ENCODE peak calls at places on chromosomes 7 and 10, in eight cellular contexts. One of them, this sample, is unnamed.

GRCh38 chr7:1366801-1367405 is 92.4 kb downstream of the MICALL2 start:
- DNase-seq in NCI-H2081: no peak
- DNase-seq in stimulated activated naive B cell treated with anti-CD40 and anti-IgM and Interleukin-4, amounts not matched to agents 10 μg/mL and 1 μg/mL and 100 μg/mL, for 72 hours: no peak
- DNase-seq in LoVo: no peak
- DNase-seq in caudate nucleus: no peak
- DNase-seq in cardiac fibroblast: no peak
- DNase-seq in iPS DF 6.9: no peak
- DNase-seq in NCI-H69: no peak
- DNase-seq in this sample: no peak

GRCh38 chr10:94235470-94235869 is 127.3 kb downstream of the NOC3L start:
- DNase-seq in stimulated activated naive B cell treated with anti-CD40 and anti-IgM and Interleukin-4, amounts not matched to agents 10 μg/mL and 1 μg/mL and 100 μg/mL, for 72 hours: no peak
- DNase-seq in LoVo: no peak
- DNase-seq in cardiac fibroblast: peak
- DNase-seq in iPS DF 6.9: no peak
- DNase-seq in NCI-H2081: no peak
- DNase-seq in caudate nucleus: no peak
- DNase-seq in NCI-H69: no peak
- DNase-seq in this sample: no peak

GRCh38 chr10:103145860-103146466 is 47.1 kb downstream of the NT5C2 start:
- DNase-seq in stimulated activated naive B cell treated with anti-CD40 and anti-IgM and Interleukin-4, amounts not matched to agents 10 μg/mL and 1 μg/mL and 100 μg/mL, for 72 hours: no peak
- DNase-seq in NCI-H2081: no peak
- DNase-seq in LoVo: peak
- DNase-seq in cardiac fibroblast: peak
- DNase-seq in caudate nucleus: no peak
- DNase-seq in NCI-H69: peak
- DNase-seq in iPS DF 6.9: no peak
- DNase-seq in this sample: no peak

GRCh38 chr7:45920543-45921380 is at the start of gene IGFBP3:
- DNase-seq in NCI-H69: peak
- DNase-seq in iPS DF 6.9: no peak
- DNase-seq in caudate nucleus: no peak
- DNase-seq in stimulated activated naive B cell treated with anti-CD40 and anti-IgM and Interleukin-4, amounts not matched to agents 10 μg/mL and 1 μg/mL and 100 μg/mL, for 72 hours: no peak
- DNase-seq in LoVo: peak
- DNase-seq in cardiac fibroblast: peak
- DNase-seq in NCI-H2081: peak
- DNase-seq in this sample: peak

GRCh38 chr10:86263209-86263608 is 103.4 kb downstream of the GRID1 start:
- DNase-seq in stimulated activated naive B cell treated with anti-CD40 and anti-IgM and Interleukin-4, amounts not matched to agents 10 μg/mL and 1 μg/mL and 100 μg/mL, for 72 hours: no peak
- DNase-seq in iPS DF 6.9: no peak
- DNase-seq in cardiac fibroblast: no peak
- DNase-seq in caudate nucleus: no peak
- DNase-seq in NCI-H69: no peak
- DNase-seq in LoVo: no peak
- DNase-seq in NCI-H2081: no peak
- DNase-seq in this sample: no peak

GRCh38 chr7:44291066-44291732 is 34.2 kb downstream of the CAMK2B start:
- DNase-seq in NCI-H2081: no peak
- DNase-seq in stimulated activated naive B cell treated with anti-CD40 and anti-IgM and Interleukin-4, amounts not matched to agents 10 μg/mL and 1 μg/mL and 100 μg/mL, for 72 hours: no peak
- DNase-seq in cardiac fibroblast: peak
- DNase-seq in caudate nucleus: no peak
- DNase-seq in NCI-H69: no peak
- DNase-seq in LoVo: no peak
- DNase-seq in iPS DF 6.9: no peak
- DNase-seq in this sample: no peak

GRCh38 chr7:122532406-122533269 is 166.3 kb downstream of the RNF133 start:
- DNase-seq in stimulated activated naive B cell treated with anti-CD40 and anti-IgM and Interleukin-4, amounts not matched to agents 10 μg/mL and 1 μg/mL and 100 μg/mL, for 72 hours: no peak
- DNase-seq in cardiac fibroblast: peak
- DNase-seq in caudate nucleus: no peak
- DNase-seq in NCI-H2081: peak
- DNase-seq in NCI-H69: peak
- DNase-seq in iPS DF 6.9: no peak
- DNase-seq in LoVo: peak
- DNase-seq in this sample: peak

GRCh38 chr7:54722502-54722901 is 36.5 kb downstream of the SEC61G start:
- DNase-seq in iPS DF 6.9: no peak
- DNase-seq in NCI-H2081: no peak
- DNase-seq in cardiac fibroblast: no peak
- DNase-seq in LoVo: no peak
- DNase-seq in NCI-H69: no peak
- DNase-seq in stimulated activated naive B cell treated with anti-CD40 and anti-IgM and Interleukin-4, amounts not matched to agents 10 μg/mL and 1 μg/mL and 100 μg/mL, for 72 hours: no peak
- DNase-seq in caudate nucleus: no peak
- DNase-seq in this sample: no peak

GRCh38 chr7:157682946-157683239 is 346.1 kb downstream of the DNAJB6 start:
- DNase-seq in NCI-H2081: no peak
- DNase-seq in stimulated activated naive B cell treated with anti-CD40 and anti-IgM and Interleukin-4, amounts not matched to agents 10 μg/mL and 1 μg/mL and 100 μg/mL, for 72 hours: no peak
- DNase-seq in LoVo: no peak
- DNase-seq in caudate nucleus: no peak
- DNase-seq in iPS DF 6.9: no peak
- DNase-seq in cardiac fibroblast: no peak
- DNase-seq in NCI-H69: no peak
- DNase-seq in this sample: no peak

GRCh38 chr10:412109-412508 is 276.9 kb downstream of the ZMYND11 start:
- DNase-seq in stimulated activated naive B cell treated with anti-CD40 and anti-IgM and Interleukin-4, amounts not matched to agents 10 μg/mL and 1 μg/mL and 100 μg/mL, for 72 hours: no peak
- DNase-seq in NCI-H69: no peak
- DNase-seq in caudate nucleus: no peak
- DNase-seq in NCI-H2081: no peak
- DNase-seq in iPS DF 6.9: no peak
- DNase-seq in cardiac fibroblast: no peak
- DNase-seq in LoVo: no peak
- DNase-seq in this sample: no peak

GRCh38 chr10:98270026-98270740 is 2.2 kb upstream of the LOXL4 start:
- DNase-seq in cardiac fibroblast: no peak
- DNase-seq in iPS DF 6.9: no peak
- DNase-seq in caudate nucleus: no peak
- DNase-seq in stimulated activated naive B cell treated with anti-CD40 and anti-IgM and Interleukin-4, amounts not matched to agents 10 μg/mL and 1 μg/mL and 100 μg/mL, for 72 hours: no peak
- DNase-seq in LoVo: no peak
- DNase-seq in NCI-H2081: no peak
- DNase-seq in NCI-H69: peak
- DNase-seq in this sample: peak

GRCh38 chr7:116653646-116654045 is 18.4 kb upstream of the MET start:
- DNase-seq in NCI-H2081: no peak
- DNase-seq in cardiac fibroblast: no peak
- DNase-seq in iPS DF 6.9: no peak
- DNase-seq in LoVo: no peak
- DNase-seq in stimulated activated naive B cell treated with anti-CD40 and anti-IgM and Interleukin-4, amounts not matched to agents 10 μg/mL and 1 μg/mL and 100 μg/mL, for 72 hours: no peak
- DNase-seq in NCI-H69: no peak
- DNase-seq in caudate nucleus: no peak
- DNase-seq in this sample: no peak

GRCh38 chr7:64180989-64181388 is 26.0 kb upstream of the ZNF735 start:
- DNase-seq in iPS DF 6.9: no peak
- DNase-seq in NCI-H69: peak
- DNase-seq in NCI-H2081: no peak
- DNase-seq in caudate nucleus: no peak
- DNase-seq in stimulated activated naive B cell treated with anti-CD40 and anti-IgM and Interleukin-4, amounts not matched to agents 10 μg/mL and 1 μg/mL and 100 μg/mL, for 72 hours: no peak
- DNase-seq in LoVo: no peak
- DNase-seq in cardiac fibroblast: peak
- DNase-seq in this sample: no peak

GRCh38 chr10:132396495-132397035 is 435 bp upstream of the PWWP2B start:
- DNase-seq in iPS DF 6.9: no peak
- DNase-seq in caudate nucleus: no peak
- DNase-seq in cardiac fibroblast: peak
- DNase-seq in LoVo: peak
- DNase-seq in stimulated activated naive B cell treated with anti-CD40 and anti-IgM and Interleukin-4, amounts not matched to agents 10 μg/mL and 1 μg/mL and 100 μg/mL, for 72 hours: peak
- DNase-seq in NCI-H2081: no peak
- DNase-seq in NCI-H69: peak
- DNase-seq in this sample: peak

GRCh38 chr10:112914288-112914952 is 35.6 kb upstream of the TCF7L2 start:
- DNase-seq in NCI-H69: no peak
- DNase-seq in iPS DF 6.9: no peak
- DNase-seq in cardiac fibroblast: peak
- DNase-seq in caudate nucleus: no peak
- DNase-seq in LoVo: no peak
- DNase-seq in NCI-H2081: no peak
- DNase-seq in stimulated activated naive B cell treated with anti-CD40 and anti-IgM and Interleukin-4, amounts not matched to agents 10 μg/mL and 1 μg/mL and 100 μg/mL, for 72 hours: no peak
- DNase-seq in this sample: no peak

GRCh38 chr7:130281227-130281626 is 11.7 kb upstream of the CPA4 start:
- DNase-seq in cardiac fibroblast: peak
- DNase-seq in caudate nucleus: no peak
- DNase-seq in iPS DF 6.9: no peak
- DNase-seq in stimulated activated naive B cell treated with anti-CD40 and anti-IgM and Interleukin-4, amounts not matched to agents 10 μg/mL and 1 μg/mL and 100 μg/mL, for 72 hours: no peak
- DNase-seq in NCI-H2081: no peak
- DNase-seq in NCI-H69: no peak
- DNase-seq in LoVo: no peak
- DNase-seq in this sample: no peak

GRCh38 chr7:417625-417889 is 102.1 kb downstream of the PDGFA start:
- DNase-seq in NCI-H69: no peak
- DNase-seq in iPS DF 6.9: no peak
- DNase-seq in LoVo: no peak
- DNase-seq in NCI-H2081: no peak
- DNase-seq in stimulated activated naive B cell treated with anti-CD40 and anti-IgM and Interleukin-4, amounts not matched to agents 10 μg/mL and 1 μg/mL and 100 μg/mL, for 72 hours: no peak
- DNase-seq in caudate nucleus: no peak
- DNase-seq in cardiac fibroblast: no peak
- DNase-seq in this sample: no peak

GRCh38 chr7:32533313-32534024 is 38.2 kb downstream of the AVL9 start:
- DNase-seq in stimulated activated naive B cell treated with anti-CD40 and anti-IgM and Interleukin-4, amounts not matched to agents 10 μg/mL and 1 μg/mL and 100 μg/mL, for 72 hours: no peak
- DNase-seq in iPS DF 6.9: no peak
- DNase-seq in caudate nucleus: no peak
- DNase-seq in LoVo: no peak
- DNase-seq in NCI-H2081: no peak
- DNase-seq in NCI-H69: no peak
- DNase-seq in cardiac fibroblast: peak
- DNase-seq in this sample: no peak

GRCh38 chr7:35753761-35754603 is 46.9 kb upstream of the SEPTIN7 start:
- DNase-seq in LoVo: no peak
- DNase-seq in iPS DF 6.9: no peak
- DNase-seq in caudate nucleus: no peak
- DNase-seq in stimulated activated naive B cell treated with anti-CD40 and anti-IgM and Interleukin-4, amounts not matched to agents 10 μg/mL and 1 μg/mL and 100 μg/mL, for 72 hours: no peak
- DNase-seq in NCI-H69: peak
- DNase-seq in cardiac fibroblast: peak
- DNase-seq in NCI-H2081: no peak
- DNase-seq in this sample: no peak

GRCh38 chr10:18334116-18334867 is 194.1 kb downstream of the CACNB2 start:
- DNase-seq in caudate nucleus: no peak
- DNase-seq in cardiac fibroblast: no peak
- DNase-seq in NCI-H2081: no peak
- DNase-seq in LoVo: no peak
- DNase-seq in NCI-H69: no peak
- DNase-seq in stimulated activated naive B cell treated with anti-CD40 and anti-IgM and Interleukin-4, amounts not matched to agents 10 μg/mL and 1 μg/mL and 100 μg/mL, for 72 hours: no peak
- DNase-seq in iPS DF 6.9: no peak
- DNase-seq in this sample: no peak

GRCh38 chr10:98349508-98349922 is 65.5 kb downstream of the PYROXD2 start:
- DNase-seq in iPS DF 6.9: no peak
- DNase-seq in stimulated activated naive B cell treated with anti-CD40 and anti-IgM and Interleukin-4, amounts not matched to agents 10 μg/mL and 1 μg/mL and 100 μg/mL, for 72 hours: peak
- DNase-seq in NCI-H69: peak
- DNase-seq in NCI-H2081: no peak
- DNase-seq in LoVo: peak
- DNase-seq in cardiac fibroblast: peak
- DNase-seq in caudate nucleus: no peak
- DNase-seq in this sample: no peak

GRCh38 chr10:110162749-110163148 is 44.7 kb upstream of the MXI1 start:
- DNase-seq in LoVo: no peak
- DNase-seq in cardiac fibroblast: no peak
- DNase-seq in NCI-H69: peak
- DNase-seq in NCI-H2081: no peak
- DNase-seq in stimulated activated naive B cell treated with anti-CD40 and anti-IgM and Interleukin-4, amounts not matched to agents 10 μg/mL and 1 μg/mL and 100 μg/mL, for 72 hours: no peak
- DNase-seq in iPS DF 6.9: no peak
- DNase-seq in caudate nucleus: no peak
- DNase-seq in this sample: no peak

This sample was measured in NCI-H146.